ENCODE peak calls at places on chromosomes 5 and 9, in eight cellular contexts. N, J, P, Y, O, K, F and E are unnamed samples.

GRCh38 chr5:12865529-12865928 is 961.3 kb upstream of the CTNND2 start:
- DNase-seq in N (no peak), J (no peak), P (no peak), Y (peak; percentile 53), O (no peak), K (no peak), F (no peak), E (no peak)

GRCh38 chr5:83509535-83509934 is 38.0 kb downstream of the VCAN start:
- DNase-seq in N (no peak), J (no peak), P (peak; percentile 9), Y (peak; percentile 69), O (no peak), K (no peak), F (peak; percentile 35), E (no peak)

GRCh38 chr9:76873056-76873792 is 32.7 kb downstream of the PRUNE2 start:
- DNase-seq in N (no peak), J (no peak), P (peak; percentile 91), Y (peak; percentile 32), O (no peak), K (no peak), F (peak; percentile 56), E (no peak)

GRCh38 chr5:143601357-143601756 is 197.9 kb upstream of the NR3C1 start:
- DNase-seq in N (no peak), J (no peak), P (no peak), Y (no peak), O (no peak), K (no peak), F (peak; percentile 33), E (no peak)

GRCh38 chr9:18791074-18791473 is 241.9 kb downstream of the SAXO1 start:
- DNase-seq in N (no peak), J (no peak), P (peak; percentile 81), Y (no peak), O (no peak), K (peak; percentile 43), F (no peak), E (no peak)

GRCh38 chr5:181167814-181168488 is 20.6 kb downstream of the OR2V2 start:
- DNase-seq in N (peak; percentile 48), J (no peak), P (peak; percentile 79), Y (no peak), O (no peak), K (peak; percentile 35), F (no peak), E (no peak)

GRCh38 chr5:30802961-30803705 is 390.4 kb upstream of the CDH6 start:
- DNase-seq in N (no peak), J (no peak), P (no peak), Y (no peak), O (no peak), K (no peak), F (peak; percentile 4), E (no peak)

GRCh38 chr9:4857163-4857562 is 64.4 kb downstream of the RCL1 start:
- DNase-seq in N (no peak), J (no peak), P (no peak), Y (no peak), O (no peak), K (no peak), F (peak; percentile 46), E (no peak)

GRCh38 chr5:40410231-40410861 is 269.4 kb upstream of the PTGER4 start:
- DNase-seq in N (no peak), J (no peak), P (no peak), Y (peak; percentile 74), O (no peak), K (peak; percentile 71), F (no peak), E (no peak)

GRCh38 chr9:94783121-94783664 is 56.7 kb downstream of the AOPEP start:
- DNase-seq in N (peak; percentile 45), J (peak; percentile 95), P (peak; percentile 88), Y (peak; percentile 78), O (peak; percentile 32), K (peak; percentile 98), F (peak; percentile 96), E (peak; percentile 50)

GRCh38 chr9:73348485-73348884 is 196.8 kb downstream of the ANXA1 start:
- DNase-seq in N (no peak), J (no peak), P (peak; percentile 32), Y (peak; percentile 6), O (no peak), K (no peak), F (no peak), E (no peak)

GRCh38 chr5:77301447-77301878 is 91.0 kb downstream of the PDE8B start:
- DNase-seq in N (no peak), J (no peak), P (no peak), Y (no peak), O (no peak), K (peak; percentile 66), F (peak; percentile 86), E (no peak)

GRCh38 chr5:154260224-154260859 is 69.8 kb downstream of the GALNT10 start:
- DNase-seq in N (no peak), J (peak; percentile 10), P (peak; percentile 87), Y (no peak), O (no peak), K (no peak), F (peak; percentile 62), E (no peak)

GRCh38 chr9:13942695-13943094 is 371.2 kb downstream of the NFIB start:
- DNase-seq in N (no peak), J (no peak), P (no peak), Y (peak; percentile 93), O (no peak), K (peak; percentile 94), F (peak; percentile 89), E (no peak)

GRCh38 chr5:6328173-6328572 is 50.2 kb downstream of the MED10 start:
- DNase-seq in N (no peak), J (no peak), P (peak; percentile 85), Y (no peak), O (no peak), K (peak; percentile 87), F (peak; percentile 11), E (no peak)

GRCh38 chr9:6645153-6646027 is at the start of gene GLDC:
- DNase-seq in N (peak; percentile 92), J (no peak), P (peak; percentile 96), Y (peak; percentile 2), O (no peak), K (peak; percentile 87), F (no peak), E (peak; percentile 93)

GRCh38 chr9:135067091-135067710 is 20.3 kb upstream of the OLFM1 start:
- DNase-seq in N (no peak), J (no peak), P (no peak), Y (no peak), O (no peak), K (no peak), F (no peak), E (no peak)

GRCh38 chr9:135070964-135071735 is 16.3 kb upstream of the OLFM1 start:
- DNase-seq in N (no peak), J (no peak), P (no peak), Y (no peak), O (no peak), K (no peak), F (no peak), E (no peak)

GRCh38 chr9:135070198-135070951 is 17.1 kb upstream of the OLFM1 start:
- DNase-seq in N (no peak), J (no peak), P (peak; percentile 87), Y (no peak), O (peak; percentile 17), K (no peak), F (no peak), E (no peak)

GRCh38 chr9:135068776-135069415 is 18.6 kb upstream of the OLFM1 start:
- DNase-seq in N (no peak), J (no peak), P (no peak), Y (no peak), O (peak; percentile 16), K (no peak), F (no peak), E (no peak)

DNA sequence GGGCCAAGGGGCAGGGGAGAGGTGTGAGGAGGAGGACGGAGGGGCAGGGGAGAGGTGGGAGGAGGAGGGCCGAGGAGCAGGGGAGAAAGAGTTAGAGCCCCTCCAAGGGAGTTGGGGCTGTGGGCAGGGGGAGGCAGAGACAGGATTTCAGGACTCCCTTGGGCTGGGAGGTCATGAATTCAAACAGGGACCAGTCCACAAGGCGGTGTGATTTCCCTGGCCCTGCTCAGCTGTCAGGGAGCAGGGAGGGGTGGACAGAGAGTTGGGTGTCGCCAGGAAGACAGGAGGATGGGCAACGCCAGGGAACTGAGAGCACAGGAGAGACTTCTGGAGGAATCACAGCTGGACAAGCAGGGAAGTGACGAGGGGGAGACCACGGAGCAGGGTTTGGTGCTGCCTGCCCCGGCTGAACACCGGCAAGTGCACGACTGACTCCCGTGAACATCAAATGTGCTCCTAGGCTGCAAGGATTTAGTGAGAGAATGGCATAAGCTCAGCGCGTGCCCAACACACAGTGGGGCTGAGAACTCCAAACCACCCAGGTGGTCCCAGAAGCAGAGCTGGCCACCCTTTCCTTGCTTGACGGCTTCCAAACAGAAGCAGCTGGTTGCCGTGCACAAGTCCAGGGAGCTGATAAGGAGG is 17.8 kb upstream of the OLFM1 start:
- DNase-seq in N (no peak), J (no peak), P (peak; percentile 17), Y (no peak), O (peak; percentile 9), K (no peak), F (no peak), E (no peak)
- TF ChIP-seq CTCF in N (no peak), J (no peak), P (no peak), Y (no peak), O (no peak), K (no peak), F (no peak), E (no peak)

DNA sequence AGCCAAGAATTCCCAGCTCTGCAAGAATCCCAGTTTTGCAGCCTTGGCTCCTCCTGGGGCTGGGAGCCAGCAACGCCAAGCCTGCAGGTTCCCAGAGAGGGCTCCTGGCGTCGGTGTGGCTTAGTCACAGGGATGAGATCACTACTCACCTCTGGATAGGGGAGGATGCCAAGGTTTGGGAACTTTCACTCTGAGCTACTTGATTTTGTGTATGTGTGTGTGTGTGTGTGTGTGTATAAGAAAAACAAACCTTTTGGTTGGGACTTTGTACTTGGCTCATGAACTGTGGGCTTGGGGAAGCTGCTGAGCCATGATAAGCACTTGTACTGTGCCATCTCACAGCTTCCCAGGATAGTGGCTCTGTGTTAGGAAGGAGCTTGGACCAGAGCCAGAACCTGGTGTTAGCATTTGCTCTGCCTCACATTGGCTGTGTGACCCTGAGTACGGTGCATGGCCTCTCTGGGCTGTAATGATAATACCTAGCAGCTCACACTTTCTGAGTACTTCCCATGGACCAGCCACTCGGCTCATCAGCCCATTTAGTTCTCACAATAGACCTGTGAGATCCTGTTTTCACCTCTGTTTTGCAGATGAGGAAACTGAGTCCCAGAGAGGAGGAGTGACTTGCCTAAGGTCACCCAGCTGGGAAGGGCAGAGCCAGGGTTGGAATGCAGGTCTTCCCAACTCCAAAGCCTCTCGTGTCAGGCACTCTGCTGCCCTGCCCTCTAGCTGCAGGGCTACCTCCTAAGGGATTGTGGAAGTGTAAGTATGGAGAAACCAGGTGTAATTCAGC is 41.4 kb upstream of the DAB2IP start:
- DNase-seq in N (no peak), J (no peak), P (no peak), Y (peak; percentile 79), O (no peak), K (peak; percentile 93), F (peak; percentile 45), E (no peak)
- TF ChIP-seq CTCF in N (no peak), J (no peak), P (no peak), Y (no peak), O (no peak), K (no peak), F (no peak), E (no peak)

GRCh38 chr9:12426198-12426864 is 266.9 kb upstream of the TYRP1 start:
- DNase-seq in N (peak; percentile 2), J (no peak), P (peak; percentile 38), Y (peak; percentile 6), O (no peak), K (peak; percentile 41), F (no peak), E (no peak)
- TF ChIP-seq CTCF in N (no peak), J (no peak), P (peak; percentile 59), Y (no peak), O (no peak), K (peak; percentile 43), F (no peak), E (no peak)

GRCh38 chr9:38066167-38066906 is 2.7 kb downstream of the SHB start:
- DNase-seq in N (no peak), J (no peak), P (peak; percentile 48), Y (no peak), O (no peak), K (peak; percentile 22), F (no peak), E (no peak)
- TF ChIP-seq CTCF in N (no peak), J (no peak), P (peak; percentile 29), Y (no peak), O (no peak), K (no peak), F (peak; percentile 23), E (no peak)